ENCODE peak calls at places on chromosomes 6 and 20, in nine cellular contexts. S is AG10803; L is GM04503; U is activated CD4-positive, alpha-beta T cell treated with anti-CD3 and anti-CD28 coated beads, Interleukin-2, amount 10 ng/mL, durations not matched to agents 7 days and 5 days; O is PC-3; W is stimulated activated CD4-positive, alpha-beta T cell treated with anti-CD3 and anti-CD28 coated beads, Interleukin-1b, Interleukin-23, amount 100 ng/mL, for 1 hour; Z is astrocyte of the cerebellum; M is Calu3; Y is AG08395. F is an unnamed sample.

GRCh38 chr6:132860254-132860653 is 45.9 kb downstream of the RPS12 start:
- DNase-seq in M (no peak), U (no peak), Z (no peak), Y (no peak), L (no peak), S (no peak), O (no peak), W (no peak), F (no peak)

GRCh38 chr6:18262812-18263560 is 1.3 kb downstream of the DEK start:
- DNase-seq in W (no peak), Y (no peak), S (no peak), Z (no peak), L (no peak), O (peak), M (no peak), U (peak), F (no peak)

GRCh38 chr6:34235605-34236422 is 859 bp upstream of the HMGA1 start:
- DNase-seq in W (peak), O (peak), Z (no peak), U (peak), Y (peak), L (no peak), M (peak), S (peak), F (no peak)

GRCh38 chr6:133467982-133468380 is 226.8 kb downstream of the EYA4 start:
- DNase-seq in W (no peak), S (no peak), L (no peak), Y (no peak), Z (peak), U (no peak), O (no peak), M (no peak), F (no peak)

GRCh38 chr20:11754451-11754850 is 163.2 kb upstream of the BTBD3 start:
- DNase-seq in Z (no peak), U (no peak), M (no peak), O (no peak), W (no peak), Y (no peak), S (no peak), L (no peak), F (no peak)

GRCh38 chr20:50333856-50334255 is 143.2 kb downstream of the CEBPB start:
- DNase-seq in W (no peak), Z (peak), L (peak), S (peak), Y (peak), O (peak), U (no peak), M (no peak), F (no peak)

GRCh38 chr6:152727507-152727906 is 23.1 kb upstream of the VIP start:
- DNase-seq in U (no peak), W (no peak), L (no peak), O (peak), Z (no peak), M (no peak), Y (no peak), S (no peak), F (no peak)

GRCh38 chr6:15296735-15297134 is 50.9 kb downstream of the JARID2 start:
- DNase-seq in Z (no peak), O (no peak), M (no peak), Y (no peak), U (peak), L (no peak), W (no peak), S (no peak), F (no peak)

GRCh38 chr6:42777126-42777822 is 4.6 kb upstream of the BICRAL start:
- DNase-seq in S (peak), M (no peak), O (peak), U (no peak), L (no peak), W (no peak), Z (peak), Y (peak), F (no peak)

GRCh38 chr6:111423960-111424846 is 58.8 kb downstream of the REV3L start:
- DNase-seq in Y (peak), W (no peak), O (peak), Z (peak), L (no peak), M (peak), U (no peak), S (peak), F (no peak)

GRCh38 chr6:106470811-106471210 is 110.3 kb downstream of the CRYBG1 start:
- DNase-seq in S (no peak), M (no peak), O (no peak), U (no peak), Y (no peak), Z (no peak), L (no peak), W (no peak), F (no peak)

GRCh38 chr20:31820228-31820627 is 1.1 kb downstream of the MYLK2 start:
- DNase-seq in U (no peak), O (no peak), Y (no peak), M (no peak), W (no peak), Z (no peak), L (no peak), S (no peak), F (no peak)

GRCh38 chr6:107634147-107635057 is 144.5 kb downstream of the SOBP start:
- DNase-seq in U (no peak), L (no peak), W (no peak), M (no peak), Y (no peak), O (no peak), S (no peak), Z (no peak), F (no peak)

GRCh38 chr6:113997106-113997505 is 26.2 kb upstream of the HDAC2 start:
- DNase-seq in U (no peak), O (peak), S (peak), M (no peak), Z (peak), L (peak), Y (peak), W (no peak), F (no peak)

GRCh38 chr20:41029150-41029872 is 689 bp downstream of the TOP1 start:
- DNase-seq in O (no peak), Y (peak), M (peak), U (peak), S (no peak), Z (no peak), L (no peak), W (no peak), F (no peak)

GRCh38 chr6:146785001-146785585 is 186.3 kb downstream of the ADGB start:
- DNase-seq in Y (peak), Z (no peak), O (peak), U (peak), M (peak), S (peak), L (no peak), W (no peak), F (no peak)

GRCh38 chr20:53940883-53941546 is 129.4 kb downstream of the BCAS1 start:
- DNase-seq in Y (peak), Z (peak), M (peak), U (no peak), S (peak), O (peak), L (peak), W (no peak), F (no peak)

GRCh38 chr6:142152731-142153130 is 5.7 kb downstream of the VTA1 start:
- DNase-seq in W (no peak), O (peak), L (peak), S (peak), Z (no peak), M (no peak), U (no peak), Y (peak), F (no peak)

GRCh38 chr6:35084041-35084491 is 57.1 kb downstream of the TCP11 start:
- DNase-seq in Z (no peak), W (no peak), L (no peak), M (no peak), U (no peak), O (no peak), Y (no peak), S (no peak), F (no peak)

GRCh38 chr6:166223091-166223490 is 55.4 kb upstream of the TBXT start:
- DNase-seq in Z (no peak), O (no peak), Y (no peak), S (no peak), U (no peak), W (no peak), L (no peak), M (no peak), F (no peak)

F was measured in thoracic aorta.